ENCODE peak calls at places on chromosomes 1 and 21, in seven cellular contexts. U, J, K, S, F, I and Z are unnamed samples.

GRCh38 chr1:211345719-211346118 is 19.1 kb downstream of the TRAF5 start:
- DNase-seq in J (peak), I (no peak), K (no peak), U (no peak), S (no peak), F (no peak), Z (peak)

GRCh38 chr1:210558302-210558701 is 229.6 kb downstream of the HHAT start:
- DNase-seq in K (peak), F (no peak), I (no peak), S (no peak), U (peak), J (peak), Z (no peak)

GRCh38 chr21:17542371-17542992 is 29.6 kb downstream of the CXADR start:
- DNase-seq in J (no peak), F (no peak), K (no peak), I (no peak), U (no peak), S (no peak), Z (no peak)

GRCh38 chr1:168643152-168643551 is 66.7 kb downstream of the XCL1 start:
- DNase-seq in J (peak), S (no peak), I (no peak), K (no peak), F (peak), U (no peak), Z (no peak)

GRCh38 chr1:41364444-41365319 is 3.4 kb downstream of the FOXO6 start:
- DNase-seq in J (no peak), I (no peak), U (no peak), S (no peak), F (no peak), K (no peak), Z (no peak)

GRCh38 chr21:42971897-42972275 is 2.5 kb upstream of the PKNOX1 start:
- DNase-seq in J (no peak), K (no peak), F (no peak), S (no peak), I (no peak), U (no peak), Z (peak)

GRCh38 chr1:109687641-109688499 is at the start of gene GSTM1:
- DNase-seq in S (peak), F (no peak), I (peak), K (no peak), U (no peak), J (no peak), Z (no peak)

GRCh38 chr1:31569773-31570172 is 6.5 kb upstream of the TINAGL1 start:
- DNase-seq in F (no peak), S (peak), J (no peak), K (no peak), I (no peak), U (no peak), Z (no peak)

GRCh38 chr1:98058676-98059075 is 137.8 kb upstream of the DPYD start:
- DNase-seq in S (no peak), F (no peak), U (no peak), J (no peak), K (no peak), I (no peak), Z (no peak)

GRCh38 chr1:198833706-198834497 is 195.1 kb downstream of the PTPRC start:
- DNase-seq in F (peak), U (no peak), S (no peak), J (no peak), I (no peak), K (no peak), Z (no peak)

GRCh38 chr1:9687120-9687875 is 35.8 kb downstream of the PIK3CD start:
- DNase-seq in I (peak), U (no peak), F (peak), J (peak), K (peak), S (peak), Z (peak)

GRCh38 chr1:234893359-234893724 is 235.3 kb downstream of the TOMM20 start:
- DNase-seq in I (no peak), K (no peak), F (no peak), U (no peak), S (no peak), J (no peak), Z (no peak)

GRCh38 chr1:19156676-19157075 is 53.4 kb downstream of the UBR4 start:
- DNase-seq in F (peak), U (peak), S (no peak), K (no peak), I (no peak), J (peak), Z (no peak)

GRCh38 chr1:59292557-59292956 is 4.3 kb upstream of the FGGY start:
- DNase-seq in F (peak), I (no peak), K (no peak), U (peak), J (peak), S (peak), Z (no peak)

GRCh38 chr1:3237570-3237969 is 168.6 kb downstream of the PRDM16 start:
- DNase-seq in S (no peak), F (no peak), U (no peak), I (no peak), K (no peak), J (no peak), Z (no peak)

GRCh38 chr1:211938473-211939080 is 96.8 kb downstream of the INTS7 start:
- DNase-seq in S (no peak), J (no peak), U (no peak), F (no peak), K (no peak), I (no peak), Z (no peak)

GRCh38 chr1:172382406-172382805 is 38.1 kb upstream of the C1orf105 start:
- DNase-seq in U (no peak), S (no peak), J (peak), F (no peak), I (no peak), K (no peak), Z (no peak)

GRCh38 chr1:228014235-228014930 is 7.6 kb downstream of the WNT3A start:
- DNase-seq in U (no peak), K (peak), I (no peak), S (peak), J (peak), F (no peak), Z (no peak)

GRCh38 chr1:34037109-34037508 is 127.9 kb downstream of the CSMD2 start:
- DNase-seq in F (no peak), J (no peak), I (no peak), U (no peak), K (no peak), S (no peak), Z (peak)

GRCh38 chr1:186799689-186800054 is 29.1 kb upstream of the PLA2G4A start:
- DNase-seq in U (no peak), I (no peak), J (no peak), F (no peak), S (no peak), K (no peak), Z (no peak)

GRCh38 chr1:163544441-163544840 is 222.7 kb downstream of the NUF2 start:
- DNase-seq in K (no peak), J (no peak), S (no peak), U (no peak), F (no peak), I (no peak), Z (no peak)

GRCh38 chr1:19157653-19158052 is 52.4 kb downstream of the UBR4 start:
- DNase-seq in F (no peak), S (no peak), J (no peak), K (no peak), I (no peak), U (no peak), Z (no peak)

GRCh38 chr1:230632273-230632873 is 9.9 kb upstream of the COG2 start:
- DNase-seq in F (peak), I (no peak), U (peak), S (no peak), K (peak), J (peak), Z (peak)

GRCh38 chr1:84365225-84366221 is 32.8 kb upstream of the DNASE2B start:
- DNase-seq in I (peak), F (peak), K (no peak), U (peak), J (peak), S (peak), Z (no peak)

GRCh38 chr1:33852711-33853110 is 11.2 kb upstream of the HMGB4 start:
- DNase-seq in K (no peak), J (peak), I (no peak), S (no peak), F (peak), U (no peak), Z (no peak)

GRCh38 chr1:229409616-229410369 is 24.1 kb downstream of the ACTA1 start:
- DNase-seq in S (no peak), K (no peak), U (no peak), I (no peak), F (peak), J (no peak), Z (peak)

GRCh38 chr1:45490121-45490622 is 791 bp downstream of the TESK2 start:
- DNase-seq in K (no peak), F (peak), U (no peak), J (peak), S (no peak), I (no peak), Z (peak)

GRCh38 chr1:162265983-162266382 is 110.7 kb downstream of the SPATA46 start:
- DNase-seq in S (no peak), U (no peak), K (no peak), I (no peak), J (no peak), F (no peak), Z (no peak)

GRCh38 chr21:30014883-30015282 is 75.1 kb upstream of the GRIK1 start:
- DNase-seq in S (no peak), F (no peak), K (no peak), I (no peak), U (no peak), J (no peak), Z (peak)

GRCh38 chr1:205407970-205408369 is 13.9 kb downstream of the LEMD1 start:
- DNase-seq in K (no peak), U (no peak), I (no peak), J (no peak), F (no peak), S (no peak), Z (no peak)

GRCh38 chr1:66998972-66999371 is 55.0 kb downstream of the SLC35D1 start:
- DNase-seq in K (no peak), F (no peak), I (no peak), S (no peak), U (no peak), J (peak), Z (no peak)

GRCh38 chr21:28229811-28230210 is 762.9 kb downstream of the LTN1 start:
- DNase-seq in K (no peak), S (no peak), I (no peak), F (peak), J (peak), U (no peak), Z (no peak)

GRCh38 chr1:230326971-230327891 is 98.9 kb downstream of the PGBD5 start:
- DNase-seq in K (no peak), F (peak), J (no peak), U (no peak), S (no peak), I (no peak), Z (no peak)

GRCh38 chr1:219333626-219334025 is 159.9 kb downstream of the LYPLAL1 start:
- DNase-seq in J (no peak), U (no peak), I (no peak), K (no peak), S (no peak), F (no peak), Z (no peak)